ENCODE peak calls at places on chromosomes 2 and 18, in seven cellular contexts. K is HT-29, P is T-helper 1 cell, C is ovary, U is left kidney, I is hippocampal formation, T is brain microvascular endothelial cell. A is an unnamed sample.

GRCh38 chr2:117832905-117833613 is 18.6 kb downstream of the DDX18 start:
- DNase-seq in K (peak), P (no peak), C (no peak), U (peak), I (no peak), T (peak), A (no peak)

GRCh38 chr2:105797298-105797819 is 52.6 kb downstream of the NCK2 start:
- DNase-seq in K (no peak), P (peak), C (no peak), U (no peak), I (no peak), T (no peak), A (peak)

GRCh38 chr2:105114551-105114950 is 76.7 kb downstream of the MRPS9 start:
- DNase-seq in K (peak), P (peak), C (no peak), U (peak), I (peak), T (peak), A (peak)

GRCh38 chr18:26547302-26548143 is 830 bp downstream of the KCTD1 start:
- DNase-seq in K (no peak), P (peak), C (peak), U (peak), I (peak), T (peak), A (peak)

GRCh38 chr2:132582360-132582759 is 87.6 kb downstream of the LYPD1 start:
- DNase-seq in K (no peak), P (no peak), C (no peak), U (no peak), I (no peak), T (no peak), A (no peak)

GRCh38 chr2:47070155-47070919 is 84.8 kb downstream of the STPG4 start:
- DNase-seq in K (peak), P (no peak), C (peak), U (no peak), I (no peak), T (no peak), A (no peak)

GRCh38 chr2:162196611-162197010 is 44.6 kb upstream of the GCG start:
- DNase-seq in K (no peak), P (no peak), C (no peak), U (no peak), I (peak), T (peak), A (no peak)

GRCh38 chr2:176082885-176083731 is 654 bp downstream of the EVX2 start:
- DNase-seq in K (no peak), P (no peak), C (no peak), U (peak), I (no peak), T (no peak), A (no peak)

GRCh38 chr2:151287513-151288250 is 1.8 kb downstream of the NMI start:
- DNase-seq in K (no peak), P (no peak), C (no peak), U (no peak), I (no peak), T (no peak), A (no peak)

GRCh38 chr2:234374671-234375245 is 122.1 kb downstream of the ARL4C start:
- DNase-seq in K (no peak), P (no peak), C (no peak), U (no peak), I (no peak), T (no peak), A (no peak)

GRCh38 chr2:62873603-62874002 is 168.1 kb downstream of the EHBP1 start:
- DNase-seq in K (no peak), P (no peak), C (no peak), U (no peak), I (no peak), T (no peak), A (no peak)

GRCh38 chr2:97871096-97871780 is 124.5 kb downstream of the TMEM131 start:
- DNase-seq in K (peak), P (no peak), C (no peak), U (no peak), I (no peak), T (peak), A (no peak)

GRCh38 chr2:122081743-122082142 is 326.3 kb downstream of the TSN start:
- DNase-seq in K (no peak), P (no peak), C (no peak), U (no peak), I (no peak), T (no peak), A (no peak)

GRCh38 chr18:26056291-26056690 is 34.1 kb downstream of the SS18 start:
- DNase-seq in K (no peak), P (no peak), C (no peak), U (no peak), I (no peak), T (no peak), A (no peak)

GRCh38 chr2:236168110-236169067 is at the start of gene GBX2:
- DNase-seq in K (no peak), P (no peak), C (no peak), U (peak), I (no peak), T (peak), A (peak)

GRCh38 chr2:112006076-112006410 is 49.0 kb upstream of the TMEM87B start:
- DNase-seq in K (no peak), P (no peak), C (no peak), U (no peak), I (no peak), T (peak), A (no peak)

GRCh38 chr2:119756837-119757236 is 2.9 kb upstream of the PTPN4 start:
- DNase-seq in K (no peak), P (no peak), C (peak), U (no peak), I (peak), T (peak), A (peak)

GRCh38 chr2:10908195-10908594 is 3.5 kb upstream of the KCNF1 start:
- DNase-seq in K (no peak), P (no peak), C (no peak), U (no peak), I (no peak), T (no peak), A (no peak)

GRCh38 chr2:126761981-126762878 is 106.3 kb downstream of the GYPC start:
- DNase-seq in K (no peak), P (peak), C (no peak), U (no peak), I (no peak), T (no peak), A (no peak)

GRCh38 chr2:48126180-48126579 is 219.9 kb upstream of the FBXO11 start:
- DNase-seq in K (no peak), P (no peak), C (no peak), U (no peak), I (peak), T (peak), A (no peak)

GRCh38 chr2:205390866-205391265 is 291.4 kb upstream of the NRP2 start:
- DNase-seq in K (no peak), P (no peak), C (no peak), U (no peak), I (no peak), T (no peak), A (no peak)

GRCh38 chr2:238278626-238279323 is 9.6 kb downstream of the PER2 start:
- DNase-seq in K (no peak), P (no peak), C (peak), U (peak), I (no peak), T (no peak), A (no peak)

GRCh38 chr18:5339202-5339834 is 43.8 kb upstream of the ZBTB14 start:
- DNase-seq in K (no peak), P (no peak), C (no peak), U (no peak), I (no peak), T (no peak), A (no peak)

GRCh38 chr2:202035089-202035940 is 1.7 kb downstream of the FZD7 start:
- DNase-seq in K (no peak), P (peak), C (peak), U (peak), I (no peak), T (peak), A (no peak)

GRCh38 chr2:108074150-108074549 is 87.8 kb downstream of the SLC5A7 start:
- DNase-seq in K (no peak), P (no peak), C (no peak), U (no peak), I (no peak), T (no peak), A (no peak)

GRCh38 chr2:232876071-232876977 is 6.3 kb downstream of the SNORC start:
- DNase-seq in K (peak), P (peak), C (no peak), U (peak), I (no peak), T (no peak), A (no peak)

GRCh38 chr2:25982273-25982967 is at the start of gene KIF3C:
- DNase-seq in K (peak), P (peak), C (peak), U (peak), I (peak), T (peak), A (no peak)

GRCh38 chr2:104033399-104033798 is 820.5 kb upstream of the POU3F3 start:
- DNase-seq in K (peak), P (no peak), C (no peak), U (peak), I (no peak), T (no peak), A (peak)

GRCh38 chr2:121611730-121612705 is 37.2 kb downstream of the CLASP1 start:
- DNase-seq in K (no peak), P (no peak), C (no peak), U (no peak), I (no peak), T (no peak), A (no peak)

GRCh38 chr2:158967114-158967730 is 1.2 kb upstream of the TANC1 start:
- DNase-seq in K (no peak), P (no peak), C (peak), U (no peak), I (no peak), T (no peak), A (no peak)

GRCh38 chr18:58569490-58569911 is 59.4 kb downstream of the ALPK2 start:
- DNase-seq in K (no peak), P (no peak), C (no peak), U (no peak), I (no peak), T (no peak), A (no peak)

GRCh38 chr2:219509780-219510511 is 4.3 kb upstream of the ASIC4 start:
- DNase-seq in K (peak), P (peak), C (peak), U (peak), I (peak), T (peak), A (peak)

GRCh38 chr18:37375181-37375580 is 190.4 kb downstream of the CELF4 start:
- DNase-seq in K (no peak), P (no peak), C (no peak), U (no peak), I (no peak), T (no peak), A (no peak)

GRCh38 chr2:70938580-70938938 is 2.9 kb downstream of the ATP6V1B1 start:
- DNase-seq in K (no peak), P (no peak), C (no peak), U (no peak), I (no peak), T (no peak), A (no peak)

GRCh38 chr2:238709324-238709723 is 138.6 kb upstream of the TWIST2 start:
- DNase-seq in K (no peak), P (no peak), C (no peak), U (no peak), I (no peak), T (no peak), A (peak)

GRCh38 chr2:194566907-194567660 is 1089.9 kb upstream of the SLC39A10 start:
- DNase-seq in K (no peak), P (no peak), C (no peak), U (no peak), I (no peak), T (no peak), A (no peak)

GRCh38 chr2:218980800-218981389 is 4.1 kb downstream of the FEV start:
- DNase-seq in K (peak), P (no peak), C (no peak), U (peak), I (no peak), T (no peak), A (no peak)

GRCh38 chr2:11168488-11168887 is 13.2 kb downstream of the SLC66A3 start:
- DNase-seq in K (no peak), P (no peak), C (no peak), U (no peak), I (no peak), T (no peak), A (no peak)

GRCh38 chr2:121247534-121247933 is 37.5 kb downstream of the TFCP2L1 start:
- DNase-seq in K (no peak), P (no peak), C (no peak), U (no peak), I (no peak), T (no peak), A (no peak)

GRCh38 chr2:181682795-181683517 is 2.6 kb upstream of the NEUROD1 start:
- DNase-seq in K (no peak), P (no peak), C (no peak), U (no peak), I (no peak), T (no peak), A (no peak)

A was measured in pons.